ENCODE peak calls at places on chromosomes 16 and 17, in seven cellular contexts. R is heart right ventricle; W is CD4-positive, alpha-beta T cell; G is HFF-Myc; B is GM12864; X is WERI-Rb-1; Y is sigmoid colon. E is an unnamed sample.

GRCh38 chr16:81163671-81164070 is 67.5 kb upstream of the GCSH start:
- DNase-seq in R (no peak), W (no peak), G (no peak), B (no peak), X (no peak), Y (no peak), E (no peak)

GRCh38 chr17:64507418-64507766 is 615 bp downstream of the CEP95 start:
- DNase-seq in R (no peak), W (no peak), G (peak; percentile 61), B (peak; percentile 41), X (peak; percentile 34), Y (no peak), E (peak; percentile 58)

GRCh38 chr17:1003972-1004768 is 7.2 kb downstream of the TIMM22 start:
- DNase-seq in R (no peak), W (no peak), G (no peak), B (no peak), X (no peak), Y (no peak), E (no peak)

GRCh38 chr17:49106366-49107210 is 26.0 kb upstream of the B4GALNT2 start:
- DNase-seq in R (no peak), W (no peak), G (no peak), B (no peak), X (no peak), Y (no peak), E (no peak)

GRCh38 chr17:48546187-48546923 is 1.4 kb upstream of the HOXB2 start:
- DNase-seq in R (no peak), W (no peak), G (no peak), B (no peak), X (no peak), Y (peak; percentile 79), E (no peak)

GRCh38 chr16:5349661-5350060 is 252.1 kb upstream of the EEF2KMT start:
- DNase-seq in R (no peak), W (no peak), G (no peak), B (no peak), X (peak; percentile 70), Y (no peak), E (no peak)

GRCh38 chr17:39772987-39773664 is 35.4 kb downstream of the GRB7 start:
- DNase-seq in R (no peak), W (no peak), G (no peak), B (no peak), X (no peak), Y (no peak), E (no peak)

GRCh38 chr16:4389051-4389955 is 17.7 kb downstream of the VASN start:
- DNase-seq in R (peak; percentile 46), W (no peak), G (no peak), B (no peak), X (no peak), Y (no peak), E (no peak)

GRCh38 chr16:11546522-11547485 is 39.9 kb downstream of the LITAF start:
- DNase-seq in R (no peak), W (no peak), G (no peak), B (no peak), X (no peak), Y (no peak), E (no peak)

GRCh38 chr16:8551388-8552332 is 38.7 kb downstream of the TMEM114 start:
- DNase-seq in R (no peak), W (no peak), G (no peak), B (no peak), X (no peak), Y (no peak), E (no peak)

GRCh38 chr16:76639685-76640289 is 362.6 kb downstream of the CNTNAP4 start:
- DNase-seq in R (no peak), W (no peak), G (no peak), B (peak; percentile 3), X (peak; percentile 63), Y (no peak), E (no peak)

GRCh38 chr16:883781-884180 is 83.2 kb upstream of the GNG13 start:
- DNase-seq in R (no peak), W (no peak), G (no peak), B (no peak), X (no peak), Y (no peak), E (no peak)

GRCh38 chr17:76683011-76683755 is 27.6 kb downstream of the MXRA7 start:
- DNase-seq in R (no peak), W (no peak), G (no peak), B (no peak), X (peak; percentile 62), Y (no peak), E (no peak)
- TF ChIP-seq CTCF in R (no peak), W (no peak), G (no peak), B (no peak), X (peak; percentile 79), Y (no peak), E (no peak)

GRCh38 chr16:70678898-70679652 is 6.8 kb downstream of the MTSS2 start:
- DNase-seq in R (peak; percentile 8), W (no peak), G (no peak), B (no peak), X (no peak), Y (no peak), E (no peak)

GRCh38 chr16:70681382-70682238 is 4.2 kb downstream of the MTSS2 start:
- DNase-seq in R (peak; percentile 20), W (no peak), G (no peak), B (no peak), X (no peak), Y (no peak), E (no peak)

GRCh38 chr16:70680495-70681381 is 5.1 kb downstream of the MTSS2 start:
- DNase-seq in R (peak; percentile 39), W (no peak), G (no peak), B (no peak), X (no peak), Y (no peak), E (no peak)

GRCh38 chr16:70678121-70678897 is 7.5 kb downstream of the MTSS2 start:
- DNase-seq in R (peak; percentile 9), W (no peak), G (no peak), B (no peak), X (no peak), Y (no peak), E (no peak)

DNA sequence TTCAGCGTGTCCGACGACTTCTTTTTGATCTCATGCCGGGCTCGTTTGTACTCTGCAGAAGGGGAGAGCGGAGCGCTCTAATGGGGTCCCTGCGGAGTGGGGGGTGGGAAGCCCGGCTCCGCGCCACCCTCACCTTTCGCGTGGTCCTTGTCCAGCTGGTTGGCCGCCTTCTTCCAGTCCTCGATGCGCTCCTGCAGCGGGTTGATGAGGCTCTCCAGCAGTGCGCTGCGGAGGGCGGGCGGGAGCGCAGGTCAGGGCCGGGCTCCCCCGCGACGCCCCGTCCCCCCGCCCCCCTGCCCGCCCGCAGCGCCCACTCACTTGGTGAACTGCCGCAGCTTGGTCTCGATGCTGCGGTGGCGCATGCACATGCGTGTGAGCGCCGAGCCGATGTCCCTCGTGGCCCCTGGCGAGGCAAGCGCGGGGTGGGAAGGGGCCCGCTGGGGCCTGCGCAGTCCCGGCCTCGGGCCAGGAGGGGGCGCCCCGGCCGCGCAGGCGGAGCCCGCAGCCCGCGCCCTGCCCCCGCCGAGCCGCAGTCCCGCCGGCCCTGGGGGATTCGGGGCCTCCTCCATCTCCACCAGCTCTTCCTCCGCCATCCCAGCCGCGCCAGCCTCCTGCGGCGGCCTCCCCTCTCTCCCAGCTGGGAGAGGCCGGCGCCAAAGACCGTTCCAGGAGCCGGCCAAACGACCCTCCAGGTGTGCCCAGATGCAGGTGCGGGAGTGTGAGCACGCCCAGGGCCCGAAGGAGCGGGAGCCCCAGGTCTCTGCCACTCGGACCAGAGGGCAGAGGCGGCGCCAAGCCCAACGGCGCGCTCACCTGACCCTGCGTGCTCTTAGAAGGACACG is 6.0 kb downstream of the MTSS2 start:
- DNase-seq in R (peak; percentile 50), W (no peak), G (no peak), B (no peak), X (no peak), Y (no peak), E (no peak)
- TF ChIP-seq CTCF in R (peak; percentile 31), W (no peak), G (peak; percentile 22), B (peak; percentile 49), X (peak; percentile 74), Y (peak; percentile 14), E (peak; percentile 36)

GRCh38 chr16:19980866-19981265 is 92.8 kb downstream of the GPR139 start:
- DNase-seq in R (no peak), W (no peak), G (no peak), B (no peak), X (peak; percentile 8), Y (no peak), E (no peak)
- TF ChIP-seq CTCF in R (peak; percentile 21), W (no peak), G (peak; percentile 42), B (peak; percentile 64), X (peak; percentile 58), Y (no peak), E (peak; percentile 26)

GRCh38 chr17:5120036-5120435 is 4.2 kb downstream of the USP6 start:
- DNase-seq in R (no peak), W (no peak), G (no peak), B (no peak), X (no peak), Y (no peak), E (no peak)

GRCh38 chr17:5123343-5124124 is 7.7 kb downstream of the USP6 start:
- DNase-seq in R (no peak), W (no peak), G (no peak), B (no peak), X (peak; percentile 7), Y (peak; percentile 60), E (no peak)

GRCh38 chr17:5121186-5121841 is 5.5 kb downstream of the USP6 start:
- DNase-seq in R (no peak), W (no peak), G (no peak), B (no peak), X (peak; percentile 3), Y (peak; percentile 54), E (no peak)

GRCh38 chr17:5126719-5127488 is 11.1 kb downstream of the USP6 start:
- DNase-seq in R (no peak), W (no peak), G (no peak), B (no peak), X (no peak), Y (no peak), E (no peak)

GRCh38 chr17:5122586-5123342 is 6.9 kb downstream of the USP6 start:
- DNase-seq in R (no peak), W (no peak), G (no peak), B (no peak), X (peak; percentile 22), Y (peak; percentile 68), E (no peak)
- TF ChIP-seq CTCF in R (no peak), W (no peak), G (no peak), B (no peak), X (no peak), Y (no peak), E (no peak)

GRCh38 chr17:42577532-42578281 is at the start of gene PSMC3IP:
- DNase-seq in R (peak; percentile 95), W (peak; percentile 91), G (peak; percentile 79), B (peak; percentile 85), X (peak; percentile 99), Y (peak; percentile 98), E (peak; percentile 98)
- TF ChIP-seq CTCF in R (peak; percentile 47), W (peak; percentile 53), G (peak; percentile 41), B (peak; percentile 60), X (peak; percentile 50), Y (no peak), E (peak; percentile 36)

DNA sequence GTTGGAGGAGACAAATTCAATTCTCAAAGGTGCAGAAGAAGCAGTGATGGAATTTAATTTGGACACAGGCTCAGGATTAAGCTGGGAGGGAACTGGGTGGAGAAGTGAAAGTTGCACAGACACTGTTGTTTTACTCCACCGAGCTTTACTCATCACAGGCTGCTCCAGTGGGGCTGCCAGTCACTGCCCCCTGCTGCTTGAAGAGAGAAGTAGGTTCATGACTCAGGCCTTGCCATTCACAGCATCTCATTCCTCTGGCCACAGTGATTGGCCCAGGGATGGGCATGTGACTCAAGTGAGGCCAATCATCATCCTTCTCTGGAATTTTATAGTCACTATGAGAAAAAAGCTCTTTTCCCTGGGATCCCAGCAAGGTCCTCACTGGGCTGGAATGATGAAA is 11.8 kb downstream of the GNAO1 start:
- DNase-seq in R (peak; percentile 18), W (peak; percentile 31), G (no peak), B (peak; percentile 41), X (peak; percentile 45), Y (no peak), E (peak; percentile 40)
- TF ChIP-seq CTCF in R (peak; percentile 26), W (peak; percentile 47), G (peak; percentile 20), B (peak; percentile 69), X (peak; percentile 69), Y (no peak), E (peak; percentile 34)

E was measured in GM10248.